ENCODE peak calls at places on chromosomes 3 and 15, in six cellular contexts. K, N, M, E, L and I are unnamed samples.
A peak's percentile ranks its signal among the peaks of the same experiment; 100 is the strongest.

GRCh38 chr3:99419111-99419510 is 219.3 kb upstream of the COL8A1 start:
- DNase-seq in M (peak; percentile 34), E (no peak), L (peak; percentile 64), K (no peak), N (no peak), I (no peak)

GRCh38 chr3:150169279-150169970 is 198.7 kb upstream of the PFN2 start:
- DNase-seq in K (no peak), M (no peak), L (no peak), N (no peak), E (no peak), I (no peak)

GRCh38 chr15:96218623-96219465 is 111.7 kb upstream of the NR2F2 start:
- DNase-seq in M (no peak), N (no peak), K (no peak), L (no peak), E (no peak), I (no peak)

GRCh38 chr3:60839242-60839641 is 412.0 kb downstream of the FHIT start:
- DNase-seq in M (no peak), N (no peak), L (peak; percentile 3), K (no peak), E (peak; percentile 5), I (no peak)

GRCh38 chr3:126994661-126995161 is 11.8 kb downstream of the PLXNA1 start:
- DNase-seq in M (no peak), K (no peak), N (no peak), E (no peak), L (no peak), I (no peak)

GRCh38 chr3:113885050-113885449 is 46.5 kb downstream of the GRAMD1C start:
- DNase-seq in M (no peak), E (no peak), L (no peak), K (no peak), N (no peak), I (no peak)

GRCh38 chr3:134527037-134527436 is 41.2 kb downstream of the CEP63 start:
- DNase-seq in K (peak; percentile 75), E (no peak), L (no peak), M (no peak), N (no peak), I (no peak)

GRCh38 chr15:57015897-57016296 is 97.5 kb downstream of the TCF12 start:
- DNase-seq in K (no peak), M (no peak), L (peak; percentile 48), E (peak; percentile 34), N (no peak), I (no peak)

GRCh38 chr15:66955871-66956585 is 109.4 kb upstream of the SMAD3 start:
- DNase-seq in M (no peak), L (peak; percentile 82), K (no peak), E (no peak), N (no peak), I (no peak)

GRCh38 chr3:169990431-169990830 is 23.8 kb downstream of the SEC62 start:
- DNase-seq in K (no peak), L (no peak), E (no peak), M (no peak), N (no peak), I (no peak)

GRCh38 chr3:122843604-122844003 is 48.7 kb downstream of the SLC49A4 start:
- DNase-seq in M (no peak), N (no peak), E (no peak), L (no peak), K (no peak), I (no peak)

GRCh38 chr15:80156176-80156720 is 3.4 kb downstream of the FAH start:
- DNase-seq in N (no peak), K (no peak), L (no peak), M (no peak), E (no peak), I (no peak)

GRCh38 chr15:65032823-65033537 is 3.5 kb upstream of the MTFMT start:
- DNase-seq in N (peak; percentile 74), M (no peak), K (peak; percentile 81), E (peak; percentile 88), L (peak; percentile 61), I (no peak)

GRCh38 chr15:56659197-56659596 is 74.1 kb downstream of the ZNF280D start:
- DNase-seq in M (no peak), N (no peak), K (no peak), E (no peak), L (no peak), I (no peak)

GRCh38 chr3:119594066-119594465 is 3.6 kb upstream of the PLA1A start:
- DNase-seq in M (no peak), K (no peak), E (no peak), N (no peak), L (no peak), I (no peak)

GRCh38 chr3:157204880-157205279 is 44.9 kb upstream of the CCNL1 start:
- DNase-seq in M (no peak), L (no peak), K (no peak), N (no peak), E (no peak), I (no peak)

GRCh38 chr3:5274116-5274515 is 86.6 kb downstream of the EDEM1 start:
- DNase-seq in E (no peak), N (no peak), M (no peak), L (peak; percentile 35), K (no peak), I (no peak)

GRCh38 chr15:56307180-56307579 is 58.0 kb upstream of the TEX9 start:
- DNase-seq in E (no peak), N (no peak), L (no peak), K (no peak), M (no peak), I (no peak)

DNA sequence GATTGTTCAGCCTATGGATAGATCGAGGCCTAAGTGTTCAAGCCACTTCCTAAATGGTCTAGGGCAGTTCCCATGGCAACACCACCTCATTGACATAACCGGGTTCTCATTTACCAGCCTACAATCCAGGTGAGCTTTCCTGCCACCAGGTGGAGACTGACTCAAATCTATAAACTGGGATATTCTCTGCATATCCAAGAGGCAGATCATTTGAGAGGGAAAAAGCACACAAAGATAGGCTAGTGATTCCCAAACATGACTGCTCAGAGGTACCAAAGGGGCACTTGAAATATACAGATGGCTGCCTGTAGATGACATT is 141.3 kb upstream of the PROK2 start:
- DNase-seq in K (no peak), M (peak; percentile 6), N (no peak), E (peak; percentile 77), L (peak; percentile 12), I (no peak)
- TF ChIP-seq CTCF in K (no peak), M (peak; percentile 46), N (no peak), E (peak; percentile 60), L (peak; percentile 20), I (peak; percentile 60)

DNA sequence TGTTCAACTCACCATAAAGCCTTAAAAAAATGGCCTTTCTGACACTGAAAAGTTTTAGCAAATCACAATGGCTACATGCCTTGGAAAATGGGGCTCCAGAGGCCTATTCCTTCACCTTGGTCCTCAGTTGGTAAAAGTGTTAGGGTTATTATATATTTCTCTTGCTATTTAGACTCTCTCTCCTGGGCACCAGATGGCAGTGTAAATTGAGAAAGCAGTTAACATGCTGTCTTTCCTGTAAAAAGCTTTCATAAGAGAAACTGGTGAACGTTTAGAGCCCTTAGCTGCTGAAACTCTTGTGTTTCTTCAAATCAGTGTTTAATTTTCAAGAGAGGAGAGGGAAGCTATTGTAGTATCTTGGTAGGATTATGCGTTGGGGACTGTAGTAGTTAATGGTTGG is 89.9 kb downstream of the LRTM1 start:
- DNase-seq in L (peak; percentile 27), N (no peak), K (no peak), M (no peak), E (peak; percentile 16), I (no peak)
- TF ChIP-seq CTCF in L (peak; percentile 34), N (no peak), K (no peak), M (peak; percentile 46), E (peak; percentile 39), I (peak; percentile 29)

GRCh38 chr3:135792174-135792573 is 173.4 kb upstream of the PPP2R3A start:
- DNase-seq in K (no peak), L (no peak), N (no peak), E (no peak), M (no peak), I (no peak)
- TF ChIP-seq CTCF in K (no peak), L (no peak), N (no peak), E (peak; percentile 11), M (no peak), I (peak; percentile 59)

GRCh38 chr3:139112230-139112558 is 67.5 kb upstream of the PRR23C start:
- DNase-seq in M (no peak), E (no peak), L (no peak), N (no peak), K (no peak), I (peak; percentile 44)
- TF ChIP-seq CTCF in M (no peak), E (no peak), L (no peak), N (no peak), K (no peak), I (no peak)

DNA sequence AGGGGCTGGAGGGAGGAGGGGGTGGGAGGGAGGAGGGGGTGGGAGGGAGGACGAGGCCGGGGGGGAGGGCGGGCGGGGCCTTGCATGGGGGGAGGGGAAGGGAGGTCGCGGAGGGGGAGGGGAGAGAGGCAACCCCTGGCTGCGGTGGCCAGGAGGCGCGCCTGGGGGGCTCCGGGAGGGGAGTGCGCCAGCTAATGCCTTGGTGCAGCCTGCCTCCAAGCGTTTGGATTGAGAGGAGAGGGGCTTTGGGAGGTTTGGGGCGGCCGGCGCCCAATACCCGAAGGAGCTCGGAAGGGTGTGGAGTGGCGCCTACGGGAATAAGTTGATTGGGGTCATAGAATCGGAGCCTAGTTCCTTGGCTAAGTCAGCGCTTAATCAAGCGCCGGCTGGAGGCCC is 544 bp downstream of the TFG start:
- DNase-seq in M (no peak), K (peak; percentile 90), E (peak; percentile 80), L (peak; percentile 18), N (peak; percentile 72), I (peak; percentile 77)
- TF ChIP-seq CTCF in M (no peak), K (no peak), E (peak; percentile 32), L (no peak), N (no peak), I (no peak)

GRCh38 chr3:11155341-11156025 is 1.2 kb downstream of the HRH1 start:
- DNase-seq in E (peak; percentile 85), N (peak; percentile 92), L (peak; percentile 81), K (no peak), M (peak; percentile 62), I (no peak)
- TF ChIP-seq CTCF in E (peak; percentile 77), N (peak; percentile 84), L (peak; percentile 91), K (no peak), M (peak; percentile 87), I (peak; percentile 80)